ENCODE peak calls at places on chromosome 21, in five cellular contexts. F is coronary artery, X is choroid plexus epithelial cell, L is testis, T is body of pancreas. B is an unnamed sample.

GRCh38 chr21:31334648-31335121 is 9.4 kb downstream of the TIAM1 start:
- DNase-seq in F (no peak), X (no peak), L (no peak), T (peak), B (no peak)

GRCh38 chr21:18832950-18833349 is 429.4 kb upstream of the TMPRSS15 start:
- DNase-seq in F (no peak), X (peak), L (no peak), T (no peak), B (no peak)

GRCh38 chr21:32140212-32141008 is 138.4 kb downstream of the MIS18A start:
- DNase-seq in F (no peak), X (no peak), L (no peak), T (no peak), B (no peak)

GRCh38 chr21:38470762-38471161 is 27.5 kb downstream of the ERG start:
- DNase-seq in F (no peak), X (peak), L (no peak), T (no peak), B (no peak)

GRCh38 chr21:38759286-38759872 is 46.4 kb upstream of the ETS2 start:
- DNase-seq in F (no peak), X (no peak), L (no peak), T (no peak), B (no peak)

GRCh38 chr21:43904316-43904925 is 39.4 kb downstream of the AGPAT3 start:
- DNase-seq in F (no peak), X (no peak), L (no peak), T (no peak), B (no peak)

GRCh38 chr21:37986000-37986399 is 69.7 kb upstream of the KCNJ6 start:
- DNase-seq in F (no peak), X (no peak), L (no peak), T (no peak), B (no peak)

GRCh38 chr21:44087426-44088400 is 19.5 kb upstream of the PWP2 start:
- DNase-seq in F (peak), X (no peak), L (peak), T (peak), B (no peak)

DNA sequence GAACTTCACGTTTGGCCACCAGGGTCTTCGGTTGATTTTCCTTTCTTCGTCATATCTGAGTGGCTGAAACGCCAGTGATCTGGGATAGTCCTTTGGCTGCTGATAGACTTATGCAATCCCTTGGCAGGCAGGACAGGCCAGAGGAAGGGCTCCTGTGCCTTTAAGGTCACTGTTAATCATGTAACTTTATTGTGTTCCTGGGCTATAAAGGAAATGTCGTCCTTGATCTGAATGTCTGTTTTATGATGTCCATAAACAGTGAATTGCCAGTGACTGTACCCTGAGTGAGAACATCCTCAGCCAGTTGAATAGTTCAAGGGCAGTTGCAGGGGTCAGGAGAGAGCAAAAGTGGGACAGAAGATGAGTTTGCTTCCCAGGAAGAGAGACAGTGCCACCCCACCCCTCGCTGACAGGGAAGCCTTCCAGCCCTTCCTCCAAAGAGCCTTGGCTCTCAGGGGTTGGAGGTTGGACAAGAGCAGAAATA is 68.0 kb downstream of the PDE9A start:
- DNase-seq in F (no peak), X (no peak), L (no peak), T (peak), B (no peak)
- TF ChIP-seq CTCF in F (no peak), X (no peak), L (no peak), T (no peak), B (no peak)

GRCh38 chr21:36323032-36323431 is 3.0 kb downstream of the MORC3 start:
- DNase-seq in F (no peak), X (no peak), L (no peak), T (no peak), B (no peak)

GRCh38 chr21:36319767-36320420 is at the start of gene MORC3:
- DNase-seq in F (peak), X (peak), L (peak), T (peak), B (peak)

GRCh38 chr21:36320421-36321324 is 676 bp downstream of the MORC3 start:
- DNase-seq in F (peak), X (peak), L (peak), T (peak), B (no peak)

GRCh38 chr21:36321325-36322082 is 1.5 kb downstream of the MORC3 start:
- DNase-seq in F (no peak), X (peak), L (peak), T (peak), B (no peak)

DNA sequence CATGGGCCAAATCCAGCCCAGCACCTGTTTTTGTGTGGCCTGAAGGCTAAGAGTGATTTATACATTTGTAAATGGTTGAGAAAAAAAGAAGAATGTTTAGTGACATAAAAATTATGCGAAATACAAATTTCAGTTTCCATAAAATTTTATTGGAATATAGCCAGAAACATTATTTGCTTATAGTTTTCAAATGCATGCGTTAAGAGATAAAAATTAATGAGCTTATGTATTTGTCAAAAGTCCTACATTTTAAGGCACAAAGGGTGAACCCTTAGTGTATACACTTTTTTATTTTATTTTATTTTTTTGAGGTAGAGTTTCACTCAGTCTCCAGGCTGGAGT is 2.1 kb downstream of the MORC3 start:
- DNase-seq in F (no peak), X (no peak), L (no peak), T (no peak), B (no peak)
- H3K4me3 ChIP-seq in F (peak), X (peak), L (no peak), T (no peak), B (peak)

DNA sequence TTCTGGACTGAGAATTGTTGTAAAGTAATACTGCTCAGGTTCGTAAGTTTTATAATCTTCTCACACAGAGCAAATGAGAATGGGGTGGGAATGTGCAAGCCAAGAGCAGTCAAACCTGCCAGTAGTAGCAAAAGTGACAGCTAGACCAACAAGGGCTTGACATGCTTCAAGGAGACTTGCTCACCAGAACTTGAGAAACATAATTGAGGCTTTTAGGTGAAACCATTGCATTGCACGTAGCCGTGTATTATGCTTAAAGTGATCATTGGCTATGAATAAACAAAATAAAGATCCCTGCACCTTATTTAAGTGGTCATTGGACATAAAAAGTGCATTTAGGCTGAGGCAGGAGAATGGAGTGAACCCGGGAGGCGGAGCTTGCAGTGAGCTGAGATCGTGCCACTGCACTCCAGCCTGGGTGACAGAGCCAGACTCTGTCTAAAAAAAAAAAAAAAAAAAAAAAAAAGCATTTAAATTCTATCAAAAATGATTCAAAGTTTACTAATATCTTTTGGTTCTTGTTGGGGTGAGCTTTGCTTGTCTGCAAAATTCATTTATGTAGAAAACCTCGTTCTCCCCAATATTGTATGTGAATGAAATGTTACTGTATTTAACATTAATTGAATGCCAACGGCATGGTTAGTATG is 11.8 kb upstream of the CCT8 start:
- DNase-seq in F (no peak), X (no peak), L (no peak), T (no peak), B (no peak)
- TF ChIP-seq CTCF in F (no peak), X (no peak), L (no peak), T (no peak), B (no peak)

GRCh38 chr21:45151484-45152115 is 77.2 kb downstream of the ADARB1 start:
- DNase-seq in F (peak), X (no peak), L (peak), T (no peak), B (no peak)
- H3K4me3 ChIP-seq in F (no peak), X (no peak), L (no peak), T (no peak), B (no peak)

GRCh38 chr21:25362375-25363267 is 244.7 kb downstream of the MRPL39 start:
- DNase-seq in F (no peak), X (no peak), L (no peak), T (no peak), B (no peak)

GRCh38 chr21:25361097-25361496 is 246.2 kb downstream of the MRPL39 start:
- DNase-seq in F (no peak), X (no peak), L (no peak), T (no peak), B (no peak)

GRCh38 chr21:25361765-25362164 is 245.5 kb downstream of the MRPL39 start:
- DNase-seq in F (no peak), X (no peak), L (peak), T (no peak), B (no peak)

GRCh38 chr21:25359724-25360123 is 247.6 kb downstream of the MRPL39 start:
- DNase-seq in F (no peak), X (no peak), L (no peak), T (no peak), B (no peak)

GRCh38 chr21:25360593-25360992 is 246.7 kb downstream of the MRPL39 start:
- DNase-seq in F (no peak), X (peak), L (no peak), T (no peak), B (no peak)
- TF ChIP-seq CTCF in F (no peak), X (peak), L (peak), T (no peak), B (no peak)

GRCh38 chr21:9767592-9768375 is 753.6 kb upstream of the TPTE start:
- DNase-seq in F (no peak), X (no peak), L (peak), T (no peak), B (no peak)
- H3K4me3 ChIP-seq in F (no peak), X (no peak), L (peak), T (no peak), B (no peak)

DNA sequence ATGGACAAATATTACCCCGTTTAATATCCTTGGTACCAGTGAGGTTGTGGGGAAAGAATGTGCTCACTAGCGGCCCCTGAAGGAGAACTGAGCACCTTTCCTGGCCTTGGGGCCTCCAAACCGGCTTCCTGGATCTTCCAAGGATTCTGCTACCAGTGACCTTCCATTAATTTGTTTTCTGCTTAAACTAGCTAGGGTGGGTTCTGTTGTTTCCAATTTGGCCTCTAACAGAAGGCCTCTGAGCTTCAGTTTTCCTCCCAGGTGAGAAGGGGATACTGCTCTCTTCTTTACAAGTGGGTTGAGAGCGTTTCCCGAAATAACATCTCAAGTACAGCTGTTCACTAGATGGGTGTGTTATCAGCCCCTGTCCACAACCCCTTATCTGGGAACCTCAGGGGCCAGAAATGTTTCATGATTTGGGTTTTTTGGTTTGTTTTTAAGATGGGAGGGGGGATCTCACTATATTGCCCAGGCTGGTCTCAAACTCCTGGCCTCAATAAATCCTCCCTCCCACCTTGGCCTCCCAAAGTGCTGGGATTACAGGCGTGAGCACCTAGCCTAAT is 16.9 kb upstream of the IFNGR2 start:
- DNase-seq in F (no peak), X (no peak), L (no peak), T (no peak), B (no peak)
- TF ChIP-seq CTCF in F (no peak), X (peak), L (no peak), T (no peak), B (no peak)

GRCh38 chr21:29181799-29182470 is 51.5 kb downstream of the MAP3K7CL start:
- DNase-seq in F (no peak), X (peak), L (peak), T (peak), B (no peak)
- H3K4me3 ChIP-seq in F (peak), X (peak), L (peak), T (no peak), B (no peak)

GRCh38 chr21:39911286-39911685 is 44.0 kb downstream of the PCP4 start:
- DNase-seq in F (no peak), X (no peak), L (no peak), T (peak), B (no peak)
- TF ChIP-seq CTCF in F (no peak), X (no peak), L (no peak), T (no peak), B (no peak)

DNA sequence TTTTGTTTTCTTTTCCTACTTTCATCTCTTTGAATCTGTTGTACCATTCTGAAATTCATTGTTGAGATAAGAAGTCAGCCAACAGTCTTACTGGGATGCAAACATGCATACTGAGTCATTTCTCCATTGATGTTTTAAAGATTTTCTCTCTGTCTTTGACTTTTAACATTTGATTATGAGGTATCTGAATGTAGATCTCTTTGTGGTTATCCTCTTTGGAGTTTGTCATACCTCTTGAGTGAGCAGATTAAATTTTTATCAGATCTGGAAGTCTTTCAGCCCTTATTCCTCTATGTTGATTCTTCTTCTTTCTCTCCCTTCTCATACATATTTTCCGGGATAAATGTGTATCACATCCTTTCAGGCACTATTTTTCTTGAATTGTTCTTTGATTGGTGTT is 406.9 kb upstream of the NCAM2 start:
- DNase-seq in F (no peak), X (peak), L (no peak), T (no peak), B (no peak)
- H3K4me3 ChIP-seq in F (no peak), X (no peak), L (no peak), T (no peak), B (no peak)